ENCODE peak calls at places on chromosomes 16 and 17, in four cellular contexts. One of them, this sample, is unnamed.
A peak's percentile ranks its signal among the peaks of the same experiment; 100 is the strongest.

GRCh38 chr17:1972429-1973160 is 52.5 kb downstream of the RTN4RL1 start:
- DNase-seq in uterus: no peak
- DNase-seq in adrenal gland: peak; percentile 50
- DNase-seq in psoas muscle: no peak
- DNase-seq in this sample: no peak

GRCh38 chr17:55813944-55814343 is 63.1 kb downstream of the PCTP start:
- DNase-seq in uterus: no peak
- DNase-seq in adrenal gland: no peak
- DNase-seq in psoas muscle: no peak
- DNase-seq in this sample: no peak

GRCh38 chr16:24844101-24845030 is 1.4 kb upstream of the SLC5A11 start:
- DNase-seq in uterus: no peak
- DNase-seq in adrenal gland: no peak
- DNase-seq in psoas muscle: no peak
- DNase-seq in this sample: no peak

GRCh38 chr16:85252014-85252413 is 139.7 kb upstream of the CIBAR2 start:
- DNase-seq in uterus: no peak
- DNase-seq in adrenal gland: no peak
- DNase-seq in psoas muscle: no peak
- DNase-seq in this sample: no peak

GRCh38 chr16:19396555-19397011 is 21.1 kb upstream of the TMC5 start:
- DNase-seq in uterus: no peak
- DNase-seq in adrenal gland: no peak
- DNase-seq in psoas muscle: no peak
- DNase-seq in this sample: no peak

GRCh38 chr17:3972931-3973330 is 8.7 kb upstream of the ATP2A3 start:
- DNase-seq in uterus: no peak
- DNase-seq in adrenal gland: no peak
- DNase-seq in psoas muscle: no peak
- DNase-seq in this sample: no peak

GRCh38 chr16:31508706-31509523 is 724 bp upstream of the RUSF1 start:
- DNase-seq in uterus: no peak
- DNase-seq in adrenal gland: no peak
- DNase-seq in psoas muscle: no peak
- DNase-seq in this sample: no peak

GRCh38 chr16:17032332-17032731 is 438.4 kb downstream of the XYLT1 start:
- DNase-seq in uterus: no peak
- DNase-seq in adrenal gland: no peak
- DNase-seq in psoas muscle: no peak
- DNase-seq in this sample: no peak

GRCh38 chr16:59470556-59470955 is 736.4 kb upstream of the GOT2 start:
- DNase-seq in uterus: no peak
- DNase-seq in adrenal gland: no peak
- DNase-seq in psoas muscle: no peak
- DNase-seq in this sample: no peak

GRCh38 chr16:1688807-1689560 is 10.9 kb downstream of the JPT2 start:
- DNase-seq in uterus: no peak
- DNase-seq in adrenal gland: no peak
- DNase-seq in psoas muscle: no peak
- DNase-seq in this sample: peak; percentile 88

GRCh38 chr17:33968350-33969044 is 286.6 kb upstream of the CCL2 start:
- DNase-seq in uterus: no peak
- DNase-seq in adrenal gland: no peak
- DNase-seq in psoas muscle: no peak
- DNase-seq in this sample: no peak

GRCh38 chr16:68190099-68190498 is 45.8 kb downstream of the ESRP2 start:
- DNase-seq in uterus: no peak
- DNase-seq in adrenal gland: no peak
- DNase-seq in psoas muscle: no peak
- DNase-seq in this sample: no peak

GRCh38 chr17:3033248-3033640 is 30.2 kb downstream of the OR1D5 start:
- DNase-seq in uterus: no peak
- DNase-seq in adrenal gland: no peak
- DNase-seq in psoas muscle: no peak
- DNase-seq in this sample: no peak

GRCh38 chr17:18002171-18002570 is 29.5 kb downstream of the DRC3 start:
- DNase-seq in uterus: no peak
- DNase-seq in adrenal gland: no peak
- DNase-seq in psoas muscle: no peak
- DNase-seq in this sample: no peak

GRCh38 chr17:45312477-45313418 is 4.1 kb downstream of the MAP3K14 start:
- DNase-seq in uterus: no peak
- DNase-seq in adrenal gland: no peak
- DNase-seq in psoas muscle: no peak
- DNase-seq in this sample: no peak
- H3K4me3 ChIP-seq in uterus: no peak overlapping the region
- H3K4me3 ChIP-seq in adrenal gland: no peak overlapping the region
- H3K4me3 ChIP-seq in psoas muscle: peak overlapping the region; percentile 93
- H3K4me3 ChIP-seq in this sample: peak overlapping the region; percentile 98

DNA sequence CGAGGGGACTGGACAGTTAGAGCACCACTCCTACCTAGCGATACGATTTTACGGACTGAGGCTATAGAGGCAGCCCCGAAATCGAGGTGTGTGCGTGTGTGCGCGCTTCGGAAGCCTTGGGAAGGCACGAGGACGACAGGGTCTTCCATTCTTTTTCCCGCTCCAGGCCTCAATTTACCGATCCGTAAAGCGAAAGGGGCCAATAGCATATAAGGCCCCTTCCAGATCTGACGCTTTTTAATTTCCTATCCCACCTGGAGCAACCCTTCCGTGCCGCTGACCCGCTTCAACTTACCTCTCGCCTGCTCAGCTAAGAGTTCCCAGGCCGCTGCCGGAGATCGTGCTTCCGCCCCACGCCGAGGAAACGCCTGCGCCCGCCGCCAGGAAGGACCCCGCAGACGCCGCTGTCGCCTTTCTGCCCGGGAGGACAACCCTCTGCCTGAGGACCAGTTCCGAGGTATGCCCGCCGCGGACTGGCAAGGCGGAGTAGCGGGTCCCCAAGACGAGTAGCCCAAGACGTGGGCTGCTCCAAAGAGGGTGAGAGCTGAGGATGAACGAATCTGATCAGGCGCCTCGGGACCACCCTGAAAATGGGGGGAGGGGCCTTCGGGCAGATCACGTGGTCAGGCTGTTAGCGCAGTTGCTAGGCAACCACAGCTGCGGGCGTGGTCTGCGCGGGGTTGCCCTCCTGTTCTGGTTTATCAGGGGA is at the start of gene EFTUD2:
- DNase-seq in uterus: peak; percentile 91
- DNase-seq in adrenal gland: peak; percentile 91
- DNase-seq in psoas muscle: peak; percentile 93
- DNase-seq in this sample: peak; percentile 90
- TF ChIP-seq CTCF in uterus: no peak
- TF ChIP-seq CTCF in adrenal gland: peak; percentile 7
- TF ChIP-seq CTCF in psoas muscle: no peak
- TF ChIP-seq CTCF in this sample: no peak

GRCh38 chr17:49456172-49456965 is 38.7 kb upstream of the NGFR start:
- DNase-seq in uterus: peak; percentile 52
- DNase-seq in adrenal gland: no peak
- DNase-seq in psoas muscle: no peak
- DNase-seq in this sample: peak; percentile 73
- H3K4me3 ChIP-seq in uterus: no peak overlapping the region
- H3K4me3 ChIP-seq in adrenal gland: no peak overlapping the region
- H3K4me3 ChIP-seq in psoas muscle: no peak overlapping the region
- H3K4me3 ChIP-seq in this sample: no peak overlapping the region

DNA sequence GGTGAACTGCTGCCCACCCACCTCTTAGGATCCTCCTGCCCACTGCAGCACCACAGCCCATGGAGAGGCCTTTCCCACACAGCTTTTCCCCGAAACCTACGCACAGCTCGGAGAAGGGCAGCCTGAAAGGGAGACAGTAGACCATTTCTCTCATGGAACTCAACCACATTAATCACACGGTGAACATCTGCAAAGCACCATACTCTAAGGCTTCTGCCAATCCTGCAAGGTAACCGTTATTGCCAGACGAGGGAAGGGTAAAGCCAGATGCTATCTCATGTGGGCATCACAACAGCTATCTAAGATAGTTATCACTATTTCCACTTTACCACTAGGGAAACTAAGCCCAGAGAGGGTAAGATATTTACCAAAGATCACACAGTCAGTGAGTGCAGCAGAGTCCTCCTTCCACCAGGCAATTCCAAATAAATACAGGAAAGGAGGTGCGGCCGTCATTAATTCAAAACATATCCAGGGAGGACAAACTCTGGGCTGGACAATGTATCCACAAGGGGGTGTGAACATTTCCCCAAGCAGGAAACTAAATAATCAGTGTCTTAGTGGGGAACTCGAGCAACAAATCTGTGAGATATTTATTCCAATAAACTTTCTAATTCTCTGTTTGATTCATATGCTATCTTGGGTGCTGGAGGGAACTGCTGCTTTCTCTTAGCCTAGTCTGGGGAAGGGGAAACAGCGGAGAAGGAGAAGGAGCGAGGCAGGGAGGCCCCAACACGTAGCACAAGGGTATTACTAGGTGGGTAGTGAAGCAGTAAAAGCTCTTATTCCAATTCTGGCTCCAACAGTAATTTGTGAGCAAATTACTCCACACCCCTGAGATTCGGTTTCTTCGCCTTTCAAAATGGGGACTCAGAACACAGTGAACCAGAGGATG is 723 bp downstream of the TMEM186 start:
- DNase-seq in uterus: no peak
- DNase-seq in adrenal gland: no peak
- DNase-seq in psoas muscle: no peak
- DNase-seq in this sample: no peak
- TF ChIP-seq CTCF in uterus: no peak
- TF ChIP-seq CTCF in adrenal gland: no peak
- TF ChIP-seq CTCF in psoas muscle: no peak
- TF ChIP-seq CTCF in this sample: no peak

GRCh38 chr17:7405413-7405881 is 1.6 kb upstream of the TMEM256 start:
- DNase-seq in uterus: no peak
- DNase-seq in adrenal gland: peak; percentile 31
- DNase-seq in psoas muscle: no peak
- DNase-seq in this sample: no peak
- H3K4me3 ChIP-seq in uterus: peak overlapping the region; percentile 73
- H3K4me3 ChIP-seq in adrenal gland: no peak overlapping the region
- H3K4me3 ChIP-seq in psoas muscle: peak overlapping the region; percentile 73
- H3K4me3 ChIP-seq in this sample: peak overlapping the region; percentile 70

GRCh38 chr17:160336-160735 is 21.1 kb downstream of the DOC2B start:
- DNase-seq in uterus: no peak
- DNase-seq in adrenal gland: no peak
- DNase-seq in psoas muscle: no peak
- DNase-seq in this sample: no peak
- TF ChIP-seq CTCF in uterus: no peak
- TF ChIP-seq CTCF in adrenal gland: no peak
- TF ChIP-seq CTCF in psoas muscle: no peak
- TF ChIP-seq CTCF in this sample: no peak

This sample was measured in astrocyte of the spinal cord.